ENCODE peak calls at places on chromosome 14, in four cellular contexts. N is SK-N-SH, A is GM12891, J is transverse colon. K is an unnamed sample.

GRCh38 chr14:33432407-33433023 is 493.8 kb downstream of the NPAS3 start:
- DNase-seq in N (no peak), A (no peak), J (peak), K (no peak)

GRCh38 chr14:103149847-103150246 is 26.6 kb downstream of the TNFAIP2 start:
- DNase-seq in N (no peak), A (no peak), J (no peak), K (no peak)

GRCh38 chr14:92677087-92677668 is 71.2 kb downstream of the LGMN start:
- DNase-seq in N (no peak), A (peak), J (no peak), K (no peak)

GRCh38 chr14:98198385-98198784 is 1073.6 kb downstream of the BCL11B start:
- DNase-seq in N (no peak), A (no peak), J (peak), K (no peak)

GRCh38 chr14:105285174-105285573 is 15.6 kb downstream of the BRF1 start:
- DNase-seq in N (no peak), A (no peak), J (no peak), K (no peak)

GRCh38 chr14:92302481-92302880 is 20.5 kb upstream of the SLC24A4 start:
- DNase-seq in N (no peak), A (no peak), J (no peak), K (no peak)

GRCh38 chr14:52076334-52076733 is 7.5 kb upstream of the NID2 start:
- DNase-seq in N (no peak), A (no peak), J (no peak), K (peak)

GRCh38 chr14:69088523-69089445 is 64.1 kb downstream of the DCAF5 start:
- DNase-seq in N (peak), A (no peak), J (no peak), K (peak)

GRCh38 chr14:38209572-38210159 is 2.0 kb downstream of the SSTR1 start:
- DNase-seq in N (no peak), A (no peak), J (no peak), K (no peak)

GRCh38 chr14:94612174-94612573 is at the start of gene SERPINA3:
- DNase-seq in N (no peak), A (no peak), J (no peak), K (peak)

GRCh38 chr14:68576031-68576430 is 216.8 kb downstream of the ZFP36L1 start:
- DNase-seq in N (no peak), A (no peak), J (no peak), K (no peak)

GRCh38 chr14:87018294-87018693 is 974.7 kb downstream of the GALC start:
- DNase-seq in N (no peak), A (no peak), J (no peak), K (no peak)

GRCh38 chr14:34297786-34298520 is 164.1 kb downstream of the SPTSSA start:
- DNase-seq in N (no peak), A (no peak), J (no peak), K (no peak)

GRCh38 chr14:104075530-104076151 is 9.9 kb upstream of the ASPG start:
- DNase-seq in N (peak), A (no peak), J (no peak), K (no peak)

GRCh38 chr14:94935901-94936300 is 166.0 kb upstream of the GSC start:
- DNase-seq in N (peak), A (no peak), J (no peak), K (no peak)

GRCh38 chr14:55127491-55127951 is 1.5 kb upstream of the LGALS3 start:
- DNase-seq in N (no peak), A (no peak), J (peak), K (no peak)

GRCh38 chr14:76779221-76780057 is 18.2 kb downstream of the VASH1 start:
- DNase-seq in N (no peak), A (no peak), J (no peak), K (no peak)

GRCh38 chr14:104114421-104115130 is 23.8 kb upstream of the KIF26A start:
- DNase-seq in N (peak), A (no peak), J (no peak), K (peak)

GRCh38 chr14:87409401-87409800 is 583.6 kb downstream of the GALC start:
- DNase-seq in N (no peak), A (no peak), J (no peak), K (no peak)

GRCh38 chr14:104968153-104968527 is 10.0 kb downstream of the AHNAK2 start:
- DNase-seq in N (peak), A (no peak), J (peak), K (peak)

GRCh38 chr14:68460541-68460940 is 332.3 kb downstream of the ZFP36L1 start:
- DNase-seq in N (no peak), A (no peak), J (no peak), K (no peak)

GRCh38 chr14:45807187-45807586 is 554.2 kb upstream of the MIS18BP1 start:
- DNase-seq in N (no peak), A (no peak), J (no peak), K (no peak)
- TF ChIP-seq POLR2AphosphoS5 in N (no peak), A (no peak), J (no peak), K (no peak)

GRCh38 chr14:64741961-64742360 is 37.7 kb downstream of the PLEKHG3 start:
- DNase-seq in N (no peak), A (no peak), J (no peak), K (no peak)
- TF ChIP-seq POLR2AphosphoS5 in N (no peak), A (no peak), J (no peak), K (no peak)

GRCh38 chr14:60510976-60511599 is 2.1 kb downstream of the SIX6 start:
- DNase-seq in N (peak), A (no peak), J (no peak), K (no peak)

GRCh38 chr14:60508707-60509437 is at the start of gene SIX6:
- DNase-seq in N (peak), A (no peak), J (no peak), K (no peak)

GRCh38 chr14:60510254-60510975 is 1.5 kb downstream of the SIX6 start:
- DNase-seq in N (no peak), A (no peak), J (no peak), K (no peak)

GRCh38 chr14:60508363-60508706 is 611 bp upstream of the SIX6 start:
- DNase-seq in N (peak), A (no peak), J (no peak), K (no peak)

DNA sequence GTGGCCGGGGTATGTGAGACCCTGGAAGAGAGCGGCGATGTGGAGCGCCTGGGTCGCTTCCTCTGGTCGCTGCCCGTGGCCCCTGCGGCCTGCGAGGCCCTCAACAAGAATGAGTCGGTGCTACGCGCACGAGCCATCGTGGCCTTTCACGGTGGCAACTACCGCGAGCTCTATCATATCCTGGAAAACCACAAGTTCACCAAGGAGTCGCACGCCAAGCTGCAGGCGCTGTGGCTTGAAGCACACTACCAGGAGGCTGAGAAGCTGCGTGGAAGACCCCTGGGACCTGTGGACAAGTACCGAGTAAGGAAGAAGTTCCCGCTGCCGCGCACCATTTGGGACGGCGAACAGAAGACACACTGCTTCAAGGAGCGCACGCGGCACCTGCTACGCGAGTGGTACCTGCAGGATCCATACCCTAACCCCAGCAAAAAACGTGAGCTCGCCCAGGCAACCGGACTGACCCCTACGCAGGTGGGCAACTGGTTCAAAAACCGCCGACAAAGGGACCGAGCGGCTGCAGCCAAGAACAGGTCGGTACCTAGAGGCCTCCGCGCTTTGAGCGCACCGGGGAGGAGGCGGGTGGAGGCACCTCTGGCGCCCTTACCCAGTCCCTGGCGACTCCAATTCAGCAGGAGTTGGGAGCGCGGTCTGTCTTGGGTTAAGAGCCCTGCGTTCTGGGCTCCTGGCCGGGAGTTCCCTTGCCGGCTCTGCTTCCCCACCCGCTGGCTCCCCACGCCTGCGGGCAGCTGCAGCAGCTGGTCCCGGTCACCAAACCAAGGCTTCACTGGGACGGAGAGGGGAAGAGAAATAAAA is 700 bp downstream of the SIX6 start:
- DNase-seq in N (peak), A (no peak), J (no peak), K (no peak)
- TF ChIP-seq POLR2AphosphoS5 in N (no peak), A (no peak), J (no peak), K (no peak)

GRCh38 chr14:100384819-100385813 is 62.0 kb downstream of the SLC25A47 start:
- DNase-seq in N (peak), A (no peak), J (no peak), K (no peak)
- TF ChIP-seq POLR2AphosphoS5 in N (no peak), A (no peak), J (no peak), K (no peak)